ENCODE peak calls at places on chromosomes 13 and 19, in four cellular contexts. Y, A, T and L are unnamed samples.

GRCh38 chr19:39053276-39054090 is 21.1 kb upstream of the FBXO27 start:
- DNase-seq in Y (peak), A (no peak), T (no peak), L (no peak)

GRCh38 chr13:113178070-113178895 is 19.8 kb downstream of the PROZ start:
- DNase-seq in A (peak), T (no peak), Y (no peak), L (peak)

GRCh38 chr13:113402471-113403254 is 38.7 kb upstream of the GRTP1 start:
- DNase-seq in A (no peak), T (no peak), Y (no peak), L (no peak)

GRCh38 chr13:97359181-97360057 is 74.5 kb upstream of the RAP2A start:
- DNase-seq in Y (no peak), T (peak), A (peak), L (peak)

GRCh38 chr19:11064831-11065303 is 24.4 kb upstream of the LDLR start:
- DNase-seq in Y (no peak), A (no peak), T (no peak), L (peak)

GRCh38 chr19:7986321-7987083 is 18.9 kb downstream of the ELAVL1 start:
- DNase-seq in A (peak), Y (no peak), T (no peak), L (peak)

GRCh38 chr13:50631041-50631440 is 212.5 kb downstream of the DLEU7 start:
- DNase-seq in A (no peak), Y (no peak), T (no peak), L (no peak)

GRCh38 chr13:67934615-67935330 is 704.6 kb upstream of the PCDH9 start:
- DNase-seq in T (no peak), A (no peak), Y (no peak), L (no peak)

GRCh38 chr19:42420055-42420544 is 7.1 kb downstream of the LIPE start:
- DNase-seq in Y (no peak), T (no peak), A (peak), L (peak)

GRCh38 chr13:19834704-19835103 is 28.7 kb downstream of the ZMYM5 start:
- DNase-seq in Y (no peak), A (no peak), T (no peak), L (no peak)

GRCh38 chr13:22931576-22931975 is 249.2 kb upstream of the SGCG start:
- DNase-seq in T (no peak), Y (no peak), A (no peak), L (no peak)

GRCh38 chr19:10565028-10565566 is 713 bp downstream of the KRI1 start:
- DNase-seq in T (peak), Y (peak), A (peak), L (peak)

GRCh38 chr19:16417660-16418596 is 53.8 kb downstream of the EPS15L1 start:
- DNase-seq in A (peak), T (peak), Y (peak), L (peak)

GRCh38 chr13:98033277-98034247 is 80.1 kb downstream of the IPO5 start:
- DNase-seq in Y (no peak), T (no peak), A (peak), L (peak)

GRCh38 chr19:19860756-19861390 is 4.8 kb upstream of the ZNF253 start:
- DNase-seq in T (no peak), A (peak), Y (no peak), L (no peak)

GRCh38 chr19:18171605-18172327 is 1.8 kb upstream of the IFI30 start:
- DNase-seq in A (no peak), T (no peak), Y (no peak), L (no peak)

GRCh38 chr19:12668346-12668745 is 1.7 kb downstream of the WDR83 start:
- DNase-seq in T (no peak), Y (no peak), A (no peak), L (no peak)

GRCh38 chr19:18264428-18264827 is 9.8 kb downstream of the IQCN start:
- DNase-seq in Y (no peak), A (no peak), T (no peak), L (no peak)

GRCh38 chr19:47230122-47230920 is 678 bp downstream of the BBC3 start:
- DNase-seq in Y (peak), T (no peak), A (peak), L (peak)

GRCh38 chr13:105918842-105919741 is 616.4 kb downstream of the EFNB2 start:
- DNase-seq in Y (peak), T (no peak), A (peak), L (peak)

GRCh38 chr13:98909016-98909415 is 68.8 kb downstream of the DOCK9 start:
- DNase-seq in A (no peak), T (no peak), Y (no peak), L (peak)

GRCh38 chr19:49327878-49328544 is 3.0 kb upstream of the SLC6A16 start:
- DNase-seq in T (no peak), A (peak), Y (no peak), L (peak)

GRCh38 chr13:76790519-76791289 is 95.5 kb downstream of the KCTD12 start:
- DNase-seq in A (peak), Y (no peak), T (no peak), L (peak)

GRCh38 chr13:48398450-48399095 is 14.3 kb downstream of the LPAR6 start:
- DNase-seq in T (no peak), Y (no peak), A (peak), L (peak)

GRCh38 chr19:3586124-3586626 is 897 bp downstream of the GIPC3 start:
- DNase-seq in T (no peak), Y (no peak), A (peak), L (no peak)

GRCh38 chr13:110340812-110341444 is 33.8 kb downstream of the COL4A2 start:
- DNase-seq in A (peak), T (no peak), Y (peak), L (peak)

GRCh38 chr19:18009412-18010066 is 1.6 kb downstream of the ARRDC2 start:
- DNase-seq in A (peak), T (no peak), Y (peak), L (peak)

GRCh38 chr13:51950722-51951121 is 60.5 kb downstream of the ATP7B start:
- DNase-seq in A (no peak), T (no peak), Y (no peak), L (no peak)

GRCh38 chr19:13718733-13719132 is 45.6 kb upstream of the MRI1 start:
- DNase-seq in Y (no peak), A (peak), T (peak), L (peak)

GRCh38 chr13:45396548-45397095 is 21.6 kb downstream of the SLC25A30 start:
- DNase-seq in Y (no peak), T (no peak), A (peak), L (no peak)